ENCODE peak calls at places on chromosomes 2 and 18, in four cellular contexts. N, A, Z and W are unnamed samples.

GRCh38 chr2:85423525-85423924 is 5.0 kb downstream of the SH2D6 start:
- DNase-seq in N (no peak), A (no peak), Z (no peak), W (no peak)

GRCh38 chr18:76707534-76707933 is 114.8 kb upstream of the ZNF236 start:
- DNase-seq in N (no peak), A (no peak), Z (no peak), W (no peak)

GRCh38 chr2:100786297-100786658 is 33.7 kb upstream of the NPAS2 start:
- DNase-seq in N (peak; percentile 31), A (peak; percentile 58), Z (peak; percentile 81), W (peak; percentile 72)

GRCh38 chr2:196277002-196277401 is 105.6 kb upstream of the STK17B start:
- DNase-seq in N (no peak), A (no peak), Z (no peak), W (no peak)

GRCh38 chr18:43471873-43472272 is 194.6 kb upstream of the SYT4 start:
- DNase-seq in N (no peak), A (no peak), Z (no peak), W (no peak)

GRCh38 chr2:46870051-46870839 is 45.4 kb downstream of the MCFD2 start:
- DNase-seq in N (no peak), A (no peak), Z (no peak), W (peak; percentile 60)

GRCh38 chr2:230944123-230944653 is 19.1 kb upstream of the GPR55 start:
- DNase-seq in N (no peak), A (no peak), Z (no peak), W (no peak)

GRCh38 chr18:44744206-44745180 is 63.8 kb downstream of the SETBP1 start:
- DNase-seq in N (no peak), A (no peak), Z (peak; percentile 70), W (no peak)

GRCh38 chr2:229407170-229407569 is 136.1 kb upstream of the PID1 start:
- DNase-seq in N (peak; percentile 90), A (peak; percentile 58), Z (peak; percentile 84), W (peak; percentile 71)

GRCh38 chr2:953975-954686 is 3.5 kb downstream of the SNTG2 start:
- DNase-seq in N (peak; percentile 20), A (no peak), Z (no peak), W (no peak)

GRCh38 chr18:43952398-43952797 is 675.1 kb upstream of the SYT4 start:
- DNase-seq in N (no peak), A (no peak), Z (no peak), W (no peak)

GRCh38 chr2:6394266-6394665 is 471.4 kb downstream of the CMPK2 start:
- DNase-seq in N (no peak), A (no peak), Z (no peak), W (no peak)

GRCh38 chr18:5543854-5544389 is at the start of gene EPB41L3:
- DNase-seq in N (no peak), A (peak; percentile 69), Z (no peak), W (peak; percentile 78)

GRCh38 chr2:81235601-81236000 is 931.0 kb upstream of the LRRTM1 start:
- DNase-seq in N (no peak), A (no peak), Z (no peak), W (no peak)

GRCh38 chr2:234512884-234513669 is 16.2 kb upstream of the ARL4C start:
- DNase-seq in N (no peak), A (no peak), Z (no peak), W (no peak)

GRCh38 chr2:226754821-226755536 is 44.6 kb downstream of the IRS1 start:
- DNase-seq in N (no peak), A (no peak), Z (no peak), W (no peak)

GRCh38 chr2:180607501-180608060 is 372.8 kb upstream of the UBE2E3 start:
- DNase-seq in N (no peak), A (no peak), Z (no peak), W (no peak)

GRCh38 chr2:205511221-205511620 is 171.1 kb upstream of the NRP2 start:
- DNase-seq in N (no peak), A (no peak), Z (no peak), W (no peak)

GRCh38 chr2:190979906-190980629 is 33.9 kb downstream of the STAT1 start:
- DNase-seq in N (no peak), A (peak; percentile 76), Z (peak; percentile 78), W (peak; percentile 86)

GRCh38 chr18:40974448-40974847 is 980.6 kb upstream of the PIK3C3 start:
- DNase-seq in N (no peak), A (no peak), Z (no peak), W (no peak)

GRCh38 chr2:127771756-127772155 is 39.2 kb downstream of the WDR33 start:
- DNase-seq in N (peak; percentile 38), A (no peak), Z (no peak), W (no peak)

GRCh38 chr2:6222296-6222695 is 530.1 kb downstream of the SOX11 start:
- DNase-seq in N (no peak), A (no peak), Z (no peak), W (no peak)

GRCh38 chr2:129050116-129050515 is 731.4 kb upstream of the HS6ST1 start:
- DNase-seq in N (no peak), A (no peak), Z (no peak), W (no peak)

GRCh38 chr18:34122724-34123334 is 101.9 kb downstream of the NOL4 start:
- DNase-seq in N (peak; percentile 45), A (no peak), Z (no peak), W (no peak)

GRCh38 chr2:2847131-2847740 is 516.2 kb upstream of the MYT1L start:
- DNase-seq in N (no peak), A (no peak), Z (no peak), W (peak; percentile 37)

GRCh38 chr18:26008619-26009018 is 81.8 kb downstream of the SS18 start:
- DNase-seq in N (no peak), A (no peak), Z (no peak), W (no peak)

GRCh38 chr2:113124181-113124961 is 3.0 kb upstream of the IL1RN start:
- DNase-seq in N (no peak), A (no peak), Z (no peak), W (no peak)

GRCh38 chr2:25310965-25311865 is 30.5 kb downstream of the DNMT3A start:
- DNase-seq in N (no peak), A (peak; percentile 68), Z (no peak), W (peak; percentile 74)

GRCh38 chr2:196435189-196435588 is 204.3 kb upstream of the CCDC150 start:
- DNase-seq in N (no peak), A (no peak), Z (no peak), W (no peak)

GRCh38 chr18:7417742-7418141 is 149.4 kb upstream of the PTPRM start:
- DNase-seq in N (peak; percentile 64), A (no peak), Z (no peak), W (no peak)

GRCh38 chr2:205650450-205650849 is 31.9 kb upstream of the NRP2 start:
- DNase-seq in N (no peak), A (no peak), Z (no peak), W (no peak)

GRCh38 chr2:171086352-171087290 is 74.1 kb downstream of the TLK1 start:
- DNase-seq in N (peak; percentile 62), A (no peak), Z (no peak), W (no peak)

GRCh38 chr2:171087547-171087946 is 73.1 kb downstream of the TLK1 start:
- DNase-seq in N (no peak), A (no peak), Z (no peak), W (no peak)

GRCh38 chr2:171088057-171088834 is 72.4 kb downstream of the TLK1 start:
- DNase-seq in N (no peak), A (no peak), Z (no peak), W (no peak)

GRCh38 chr2:171084128-171084527 is 76.6 kb downstream of the TLK1 start:
- DNase-seq in N (no peak), A (no peak), Z (no peak), W (no peak)

GRCh38 chr2:171089489-171089888 is 71.2 kb downstream of the TLK1 start:
- DNase-seq in N (no peak), A (no peak), Z (no peak), W (no peak)
- H3K4me1 ChIP-seq in N (peaks cover 8% of the 10 kb centered on the region), A (peaks cover 13% of the 10 kb centered on the region), Z (no peaks in the 10 kb centered on the region), W (peaks cover 6% of the 10 kb centered on the region)

DNA sequence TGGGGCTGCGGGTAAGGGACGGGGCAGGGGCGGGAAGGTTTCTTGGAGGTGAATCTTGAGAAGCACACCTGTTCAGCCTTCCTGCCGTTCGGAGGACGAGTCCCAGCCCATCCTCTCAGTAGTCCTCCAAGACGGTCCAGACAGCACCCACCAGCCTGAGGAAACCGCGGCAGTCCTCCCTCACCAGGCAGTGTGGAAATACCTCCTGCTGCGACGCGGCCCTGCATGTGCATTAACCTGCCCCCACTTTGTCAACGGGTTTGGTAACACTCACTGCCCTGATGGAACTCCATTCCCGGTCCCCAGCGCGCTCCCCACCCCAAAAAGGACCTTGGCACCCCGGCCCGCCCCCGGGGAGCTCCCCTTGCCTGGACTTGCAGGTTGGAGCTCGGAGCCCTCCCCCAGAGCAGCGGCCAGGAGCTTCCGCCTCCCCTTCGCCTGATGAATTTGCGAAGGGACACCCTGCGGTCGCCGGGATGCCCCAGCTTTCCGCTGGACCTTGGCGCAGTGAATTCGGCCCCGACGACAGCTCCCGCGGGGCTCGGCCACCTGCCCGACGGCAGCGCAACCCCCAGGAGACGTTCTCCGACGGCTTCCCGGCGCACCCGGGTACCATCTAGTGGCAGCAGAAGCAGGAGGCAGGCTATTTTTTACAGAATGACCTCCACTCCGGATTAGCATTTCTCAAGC is 31.5 kb downstream of the ACVR1C start:
- DNase-seq in N (peak; percentile 9), A (peak; percentile 57), Z (peak; percentile 65), W (peak; percentile 76)
- TF ChIP-seq CTCF in N (peak; percentile 39), A (peak; percentile 48), Z (peak; percentile 38), W (peak; percentile 52)

DNA sequence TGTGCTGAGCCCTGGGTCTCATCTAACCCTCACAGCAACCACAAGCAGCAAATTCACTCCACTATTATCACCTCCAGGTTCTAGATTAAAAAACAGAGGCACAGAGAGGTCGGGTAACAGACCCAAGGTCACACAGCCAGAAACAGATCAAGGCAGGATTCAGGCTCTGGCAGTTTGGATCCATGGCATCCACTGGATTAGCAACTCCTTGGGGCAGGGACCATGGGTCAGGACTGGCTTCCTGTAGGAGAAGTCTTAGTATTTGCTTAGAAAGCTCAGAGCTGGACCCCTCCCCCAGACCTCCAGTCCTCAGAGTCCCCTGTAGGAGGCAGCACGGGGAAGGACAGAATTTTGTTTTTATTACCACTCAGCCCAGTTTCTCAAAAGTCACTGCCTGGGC is 34.4 kb downstream of the ZFP36L2 start:
- DNase-seq in N (peak; percentile 51), A (no peak), Z (no peak), W (no peak)
- H3K27ac ChIP-seq in N (peak overlapping the region; percentile 97), A (no peak overlapping the region), Z (no peak overlapping the region), W (no peak overlapping the region)

DNA sequence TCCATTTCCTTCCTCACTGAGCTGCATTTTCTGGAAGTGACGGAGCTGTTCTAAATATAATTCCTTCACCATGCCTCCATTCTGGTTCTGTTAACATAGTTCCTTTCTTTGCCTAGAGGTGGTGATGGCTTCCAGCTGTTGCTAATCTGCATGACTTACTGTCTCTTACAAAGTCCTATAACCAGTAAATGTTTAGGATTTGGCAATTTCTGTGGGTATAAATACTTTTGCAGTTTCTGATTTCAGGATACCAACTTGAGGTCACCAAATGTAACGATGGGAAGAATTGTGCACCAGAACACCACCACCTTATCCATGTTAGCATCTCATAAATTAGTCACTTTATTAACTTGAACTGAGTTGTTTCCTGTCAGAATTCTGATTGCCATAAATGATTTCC is 101.8 kb upstream of the FN1 start:
- DNase-seq in N (no peak), A (no peak), Z (no peak), W (no peak)
- H3K4me1 ChIP-seq in N (peaks cover 10% of the 10 kb centered on the region), A (peaks cover 9% of the 10 kb centered on the region), Z (peaks cover 36% of the 10 kb centered on the region), W (peaks cover 8% of the 10 kb centered on the region)